ENCODE peak calls at places on chromosomes 11 and 22, in ten cellular contexts. Y, A, G, U, F, C, X, Q, R and T are unnamed samples.

GRCh38 chr22:48829908-48830307 is 997.8 kb downstream of the BRD1 start:
- DNase-seq in X (no peak), U (no peak), Y (no peak), Q (no peak), C (no peak), G (no peak), F (no peak), A (no peak), R (no peak), T (no peak)

GRCh38 chr22:47100646-47101045 is 338.2 kb downstream of the TBC1D22A start:
- DNase-seq in X (no peak), G (no peak), C (no peak), F (no peak), Y (no peak), U (no peak), R (no peak), Q (no peak), A (no peak), T (no peak)

GRCh38 chr11:102559839-102560238 is 29.3 kb upstream of the MMP7 start:
- DNase-seq in G (no peak), X (peak), U (no peak), Y (no peak), C (no peak), A (no peak), Q (no peak), R (no peak), F (no peak), T (no peak)

GRCh38 chr11:74957937-74958629 is 9.0 kb downstream of the SPCS2 start:
- DNase-seq in R (no peak), Y (no peak), C (no peak), A (no peak), F (no peak), Q (no peak), U (no peak), X (no peak), G (no peak), T (no peak)

GRCh38 chr11:18368236-18368635 is 26.1 kb upstream of the LDHA start:
- DNase-seq in X (no peak), A (no peak), F (no peak), Y (no peak), R (no peak), Q (no peak), U (no peak), G (no peak), C (no peak), T (no peak)

GRCh38 chr11:123438191-123438627 is 8.1 kb downstream of the GRAMD1B start:
- DNase-seq in R (no peak), F (no peak), G (no peak), A (no peak), U (no peak), X (peak), Y (peak), C (no peak), Q (no peak), T (no peak)

GRCh38 chr11:112388496-112388895 is 127.8 kb upstream of the PLET1 start:
- DNase-seq in U (no peak), Q (no peak), G (no peak), F (no peak), X (no peak), A (no peak), R (no peak), Y (no peak), C (no peak), T (no peak)

GRCh38 chr11:73473252-73473651 is 97.1 kb downstream of the RELT start:
- DNase-seq in F (no peak), A (no peak), X (no peak), Y (no peak), U (no peak), C (no peak), G (no peak), R (no peak), Q (no peak), T (no peak)

GRCh38 chr11:63493127-63493526 is 2.2 kb upstream of the PLAAT5 start:
- DNase-seq in Q (no peak), G (no peak), A (no peak), R (no peak), C (no peak), X (no peak), Y (no peak), F (no peak), U (no peak), T (no peak)

GRCh38 chr11:75986966-75987365 is 172.0 kb downstream of the UVRAG start:
- DNase-seq in U (no peak), Q (no peak), X (no peak), F (no peak), A (no peak), R (no peak), Y (no peak), G (no peak), C (no peak), T (no peak)

GRCh38 chr11:85725510-85726258 is 39.7 kb upstream of the CCDC89 start:
- DNase-seq in A (peak), C (peak), Y (peak), G (no peak), R (no peak), U (no peak), X (peak), Q (no peak), F (no peak), T (no peak)

GRCh38 chr22:44365832-44366231 is 53.1 kb upstream of the SHISAL1 start:
- DNase-seq in A (no peak), C (no peak), Q (no peak), G (no peak), Y (no peak), R (no peak), F (no peak), U (no peak), X (no peak), T (no peak)